ENCODE peak calls at places on chromosomes 1 and 21, in seven cellular contexts. L is heart left ventricle, R is body of pancreas, J is brain microvascular endothelial cell, W is K562, O is osteoblast, F is uterus. C is an unnamed sample.
A peak's percentile ranks its signal among the peaks of the same experiment; 100 is the strongest.

GRCh38 chr1:244291867-244292180 is 159.9 kb downstream of the ADSS2 start:
- DNase-seq in O (no peak), W (no peak), R (no peak), J (no peak), L (no peak), F (no peak), C (no peak)

GRCh38 chr1:46404482-46405203 is 10.5 kb downstream of the FAAH start:
- DNase-seq in O (peak; percentile 56), F (no peak), L (no peak), W (peak; percentile 21), J (no peak), R (no peak), C (no peak)

GRCh38 chr1:69688178-69688577 is 120.5 kb downstream of the LRRC7 start:
- DNase-seq in R (no peak), L (no peak), F (no peak), W (no peak), O (no peak), J (no peak), C (no peak)

GRCh38 chr1:23979387-23980005 is 631 bp downstream of the SRSF10 start:
- DNase-seq in J (peak; percentile 8), W (no peak), L (no peak), O (no peak), R (no peak), F (no peak), C (no peak)

GRCh38 chr1:229272164-229273158 is 1.6 kb downstream of the RAB4A start:
- DNase-seq in W (no peak), F (no peak), R (peak; percentile 20), J (no peak), O (no peak), L (no peak), C (no peak)

GRCh38 chr1:47572731-47573505 is 135.1 kb downstream of the FOXD2 start:
- DNase-seq in R (no peak), F (no peak), J (no peak), W (no peak), L (no peak), O (peak; percentile 88), C (peak; percentile 77)

GRCh38 chr1:51569284-51570062 is 47.4 kb upstream of the OSBPL9 start:
- DNase-seq in J (peak; percentile 77), L (no peak), F (no peak), R (peak; percentile 21), W (peak; percentile 47), O (no peak), C (peak; percentile 70)

GRCh38 chr1:23422313-23422877 is 2.2 kb downstream of the TCEA3 start:
- DNase-seq in W (peak; percentile 82), F (peak; percentile 74), J (peak; percentile 45), L (peak; percentile 84), R (peak; percentile 84), O (peak; percentile 95), C (no peak)

GRCh38 chr21:39037807-39038405 is 145.3 kb downstream of the PSMG1 start:
- DNase-seq in O (no peak), F (no peak), R (no peak), L (no peak), W (peak; percentile 45), J (no peak), C (peak; percentile 87)

GRCh38 chr1:47848985-47849610 is 148.1 kb downstream of the TRABD2B start:
- DNase-seq in F (no peak), R (peak; percentile 33), O (no peak), J (no peak), W (no peak), L (no peak), C (peak; percentile 22)

GRCh38 chr1:119631433-119632102 is 16.5 kb downstream of the ZNF697 start:
- DNase-seq in W (no peak), O (peak; percentile 95), F (peak; percentile 86), R (peak; percentile 96), L (peak; percentile 95), J (peak; percentile 66), C (peak; percentile 74)

GRCh38 chr1:14494931-14495330 is 103.6 kb upstream of the KAZN start:
- DNase-seq in R (no peak), J (no peak), L (no peak), O (no peak), W (no peak), F (no peak), C (no peak)

GRCh38 chr1:12059722-12060464 is 3.2 kb upstream of the TNFRSF8 start:
- DNase-seq in J (no peak), O (peak; percentile 44), F (no peak), L (no peak), R (no peak), W (no peak), C (no peak)

GRCh38 chr1:215824245-215824644 is 257.1 kb downstream of the KCTD3 start:
- DNase-seq in O (no peak), W (no peak), J (peak; percentile 1), L (no peak), R (no peak), F (no peak), C (peak; percentile 73)

GRCh38 chr1:107057197-107058133 is 991 bp downstream of the PRMT6 start:
- DNase-seq in O (peak; percentile 78), W (peak; percentile 55), J (peak; percentile 27), F (peak; percentile 37), L (peak; percentile 79), R (peak; percentile 87), C (peak; percentile 85)

GRCh38 chr1:25610822-25611630 is 5.6 kb upstream of the MAN1C1 start:
- DNase-seq in F (no peak), J (no peak), O (no peak), L (no peak), W (peak; percentile 26), R (no peak), C (no peak)

GRCh38 chr21:28444131-28444530 is 548.5 kb downstream of the LTN1 start:
- DNase-seq in L (no peak), W (no peak), J (no peak), F (no peak), O (no peak), R (no peak), C (no peak)

GRCh38 chr1:100423832-100424337 is 71.6 kb downstream of the CDC14A start:
- DNase-seq in W (no peak), F (no peak), J (no peak), O (no peak), R (no peak), L (no peak), C (no peak)

GRCh38 chr1:53187371-53187770 is 9.3 kb upstream of the CPT2 start:
- DNase-seq in J (no peak), L (no peak), W (no peak), R (no peak), F (no peak), O (no peak), C (no peak)

GRCh38 chr1:53189061-53189460 is 7.6 kb upstream of the CPT2 start:
- DNase-seq in F (no peak), J (no peak), W (no peak), O (no peak), L (no peak), R (no peak), C (no peak)

GRCh38 chr1:53190210-53190611 is 6.4 kb upstream of the CPT2 start:
- DNase-seq in J (peak; percentile 40), W (peak; percentile 37), L (no peak), O (no peak), R (peak; percentile 53), F (no peak), C (peak; percentile 73)

GRCh38 chr1:53186533-53186932 is 10.1 kb upstream of the CPT2 start:
- DNase-seq in W (no peak), J (no peak), F (no peak), R (no peak), L (no peak), O (no peak), C (no peak)

GRCh38 chr1:53188099-53188498 is 8.5 kb upstream of the CPT2 start:
- DNase-seq in F (no peak), J (no peak), W (no peak), L (no peak), R (no peak), O (no peak), C (no peak)
- TF ChIP-seq CTCF in F (no peak), J (no peak), W (no peak), L (no peak), R (no peak), O (no peak), C (no peak)

GRCh38 chr1:26706315-26706714 is 10.5 kb downstream of the ARID1A start:
- DNase-seq in R (peak; percentile 37), F (no peak), J (no peak), O (peak; percentile 75), L (no peak), W (no peak), C (no peak)
- H3K27ac ChIP-seq in R (peak overlapping the region; percentile 51), F (peak overlapping the region; percentile 56), J (peak overlapping the region; percentile 28), O (peak overlapping the region; percentile 62), L (no peak overlapping the region), W (peak overlapping the region; percentile 40), C (no peak overlapping the region)

GRCh38 chr1:53821380-53821779 is 16.7 kb downstream of the NDC1 start:
- DNase-seq in L (no peak), R (no peak), W (no peak), F (no peak), O (no peak), J (no peak), C (no peak)
- H3K36me3 ChIP-seq in L (no peaks in the 10 kb centered on the region), R (no peaks in the 10 kb centered on the region), W (peaks cover 87% of the 10 kb centered on the region), F (no peaks in the 10 kb centered on the region), O (peaks cover 13% of the 10 kb centered on the region), J (no peaks in the 10 kb centered on the region), C (peaks cover 67% of the 10 kb centered on the region)

DNA sequence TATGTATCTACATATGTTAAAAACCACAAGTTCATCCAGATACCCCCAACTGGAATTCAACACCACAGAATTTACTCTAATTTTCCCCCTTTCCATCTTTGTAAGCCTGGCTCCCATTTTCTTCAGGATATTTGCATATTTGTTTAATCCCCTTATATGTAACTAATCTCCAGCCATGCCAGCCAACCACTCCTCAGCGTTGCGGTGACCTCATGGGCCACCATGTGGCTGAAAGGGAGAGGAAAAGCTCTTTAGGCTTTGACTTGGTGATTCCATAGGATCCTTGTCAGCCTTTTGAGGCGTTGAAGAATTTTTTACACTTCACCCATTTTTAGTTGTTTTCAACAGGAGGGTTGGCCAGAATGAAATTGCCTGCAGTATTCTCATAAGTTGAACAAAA is 10.0 kb downstream of the CLDN19 start:
- DNase-seq in W (peak; percentile 56), R (no peak), J (no peak), F (no peak), L (no peak), O (no peak), C (no peak)
- TF ChIP-seq CTCF in W (peak; percentile 59), R (no peak), J (peak; percentile 11), F (no peak), L (no peak), O (no peak), C (peak; percentile 43)